ENCODE peak calls at places on chromosomes 11 and 22, in four cellular contexts. U is T-helper 9 cell, K is body of pancreas, L is MV-4-11. C is an unnamed sample.

GRCh38 chr11:64455436-64456261 is 96.7 kb downstream of the RPS6KA4 start:
- DNase-seq in U (no peak), K (no peak), L (no peak), C (no peak)

GRCh38 chr11:9853929-9854557 is 190.2 kb downstream of the SWAP70 start:
- DNase-seq in K (no peak), U (no peak), L (no peak), C (no peak)

GRCh38 chr11:109954534-109954933 is 138.7 kb upstream of the ZC3H12C start:
- DNase-seq in U (no peak), L (no peak), K (no peak), C (no peak)

GRCh38 chr11:103842795-103843194 is 193.6 kb upstream of the DDI1 start:
- DNase-seq in L (no peak), U (no peak), K (no peak), C (no peak)

GRCh38 chr11:105297463-105297862 is 157.9 kb upstream of the CARD18 start:
- DNase-seq in U (no peak), K (no peak), L (no peak), C (no peak)

GRCh38 chr11:66315921-66316811 is 678 bp downstream of the CD248 start:
- DNase-seq in U (no peak), K (no peak), L (no peak), C (no peak)

GRCh38 chr22:22519591-22519990 is 479 bp downstream of the ZNF280A start:
- DNase-seq in K (no peak), U (no peak), L (no peak), C (no peak)

GRCh38 chr11:61103851-61104423 is 1.6 kb downstream of the CD5 start:
- DNase-seq in K (no peak), L (no peak), U (no peak), C (no peak)

GRCh38 chr22:46577361-46578249 is 40.2 kb upstream of the CELSR1 start:
- DNase-seq in L (no peak), K (peak), U (no peak), C (no peak)

GRCh38 chr11:66745356-66746235 is 16.6 kb upstream of the SPTBN2 start:
- DNase-seq in K (peak), L (no peak), U (peak), C (peak)

GRCh38 chr11:8672346-8672745 is 10.1 kb downstream of the TRIM66 start:
- DNase-seq in K (no peak), L (no peak), U (no peak), C (no peak)